ENCODE peak calls at places on chromosomes 7 and 10, in eight cellular contexts. One of them, this sample, is unnamed.

GRCh38 chr7:2605608-2606538 is 25.9 kb upstream of the TTYH3 start:
- DNase-seq in endothelial cell of umbilical vein: no peak
- DNase-seq in gastrocnemius medialis: no peak
- DNase-seq in adrenal gland: no peak
- DNase-seq in HCT116: no peak
- DNase-seq in IMR-90: no peak
- DNase-seq in heart left ventricle: no peak
- DNase-seq in suprapubic skin: no peak
- DNase-seq in this sample: no peak

GRCh38 chr7:76217942-76218566 is 16.4 kb downstream of the SRRM3 start:
- DNase-seq in IMR-90: no peak
- DNase-seq in suprapubic skin: no peak
- DNase-seq in endothelial cell of umbilical vein: no peak
- DNase-seq in heart left ventricle: no peak
- DNase-seq in HCT116: no peak
- DNase-seq in adrenal gland: no peak
- DNase-seq in gastrocnemius medialis: no peak
- DNase-seq in this sample: no peak

GRCh38 chr7:132392713-132393112 is 183.6 kb downstream of the PLXNA4 start:
- DNase-seq in HCT116: no peak
- DNase-seq in heart left ventricle: no peak
- DNase-seq in endothelial cell of umbilical vein: no peak
- DNase-seq in IMR-90: no peak
- DNase-seq in suprapubic skin: no peak
- DNase-seq in adrenal gland: no peak
- DNase-seq in gastrocnemius medialis: no peak
- DNase-seq in this sample: no peak

GRCh38 chr10:92747600-92747999 is 57.8 kb downstream of the HHEX start:
- DNase-seq in endothelial cell of umbilical vein: no peak
- DNase-seq in heart left ventricle: no peak
- DNase-seq in suprapubic skin: no peak
- DNase-seq in HCT116: no peak
- DNase-seq in adrenal gland: no peak
- DNase-seq in IMR-90: no peak
- DNase-seq in gastrocnemius medialis: no peak
- DNase-seq in this sample: no peak

GRCh38 chr7:120955577-120956149 is 5.1 kb downstream of the ING3 start:
- DNase-seq in endothelial cell of umbilical vein: no peak
- DNase-seq in IMR-90: peak
- DNase-seq in gastrocnemius medialis: no peak
- DNase-seq in adrenal gland: no peak
- DNase-seq in HCT116: no peak
- DNase-seq in suprapubic skin: no peak
- DNase-seq in heart left ventricle: no peak
- DNase-seq in this sample: no peak

GRCh38 chr7:73812996-73813395 is 17.8 kb upstream of the CLDN4 start:
- DNase-seq in gastrocnemius medialis: no peak
- DNase-seq in endothelial cell of umbilical vein: no peak
- DNase-seq in adrenal gland: no peak
- DNase-seq in heart left ventricle: no peak
- DNase-seq in suprapubic skin: no peak
- DNase-seq in IMR-90: peak
- DNase-seq in HCT116: no peak
- DNase-seq in this sample: no peak

GRCh38 chr7:45917658-45918057 is 3.4 kb downstream of the IGFBP3 start:
- DNase-seq in IMR-90: peak
- DNase-seq in endothelial cell of umbilical vein: peak
- DNase-seq in gastrocnemius medialis: peak
- DNase-seq in suprapubic skin: peak
- DNase-seq in heart left ventricle: peak
- DNase-seq in HCT116: no peak
- DNase-seq in adrenal gland: peak
- DNase-seq in this sample: peak

GRCh38 chr10:100019824-100020160 is 10.0 kb upstream of the DNMBP start:
- DNase-seq in suprapubic skin: no peak
- DNase-seq in gastrocnemius medialis: no peak
- DNase-seq in heart left ventricle: no peak
- DNase-seq in IMR-90: no peak
- DNase-seq in endothelial cell of umbilical vein: no peak
- DNase-seq in adrenal gland: no peak
- DNase-seq in HCT116: no peak
- DNase-seq in this sample: no peak

GRCh38 chr7:112173214-112173905 is 32.8 kb downstream of the DOCK4 start:
- DNase-seq in IMR-90: no peak
- DNase-seq in HCT116: no peak
- DNase-seq in endothelial cell of umbilical vein: peak
- DNase-seq in heart left ventricle: no peak
- DNase-seq in gastrocnemius medialis: no peak
- DNase-seq in suprapubic skin: no peak
- DNase-seq in adrenal gland: no peak
- DNase-seq in this sample: no peak

GRCh38 chr7:11235491-11235890 is 261.8 kb downstream of the PHF14 start:
- DNase-seq in endothelial cell of umbilical vein: no peak
- DNase-seq in HCT116: no peak
- DNase-seq in adrenal gland: no peak
- DNase-seq in IMR-90: no peak
- DNase-seq in suprapubic skin: no peak
- DNase-seq in heart left ventricle: no peak
- DNase-seq in gastrocnemius medialis: no peak
- DNase-seq in this sample: no peak

GRCh38 chr10:12068467-12069269 is at the start of gene DHTKD1:
- DNase-seq in endothelial cell of umbilical vein: peak
- DNase-seq in gastrocnemius medialis: peak
- DNase-seq in heart left ventricle: peak
- DNase-seq in HCT116: peak
- DNase-seq in suprapubic skin: peak
- DNase-seq in IMR-90: peak
- DNase-seq in adrenal gland: peak
- DNase-seq in this sample: peak

GRCh38 chr10:36437367-36437766 is 688.0 kb upstream of the ANKRD30A start:
- DNase-seq in endothelial cell of umbilical vein: peak
- DNase-seq in IMR-90: no peak
- DNase-seq in gastrocnemius medialis: no peak
- DNase-seq in heart left ventricle: no peak
- DNase-seq in adrenal gland: no peak
- DNase-seq in HCT116: no peak
- DNase-seq in suprapubic skin: no peak
- DNase-seq in this sample: no peak

GRCh38 chr10:1516492-1517224 is 220.7 kb downstream of the ADARB2 start:
- DNase-seq in gastrocnemius medialis: no peak
- DNase-seq in adrenal gland: no peak
- DNase-seq in suprapubic skin: no peak
- DNase-seq in endothelial cell of umbilical vein: no peak
- DNase-seq in IMR-90: no peak
- DNase-seq in heart left ventricle: no peak
- DNase-seq in HCT116: no peak
- DNase-seq in this sample: no peak

GRCh38 chr10:12605580-12606405 is 256.4 kb downstream of the CAMK1D start:
- DNase-seq in heart left ventricle: peak
- DNase-seq in IMR-90: peak
- DNase-seq in HCT116: no peak
- DNase-seq in endothelial cell of umbilical vein: no peak
- DNase-seq in suprapubic skin: peak
- DNase-seq in gastrocnemius medialis: peak
- DNase-seq in adrenal gland: peak
- DNase-seq in this sample: peak

GRCh38 chr10:29083096-29083495 is 205.8 kb upstream of the LYZL1 start:
- DNase-seq in IMR-90: no peak
- DNase-seq in HCT116: no peak
- DNase-seq in gastrocnemius medialis: no peak
- DNase-seq in adrenal gland: no peak
- DNase-seq in suprapubic skin: no peak
- DNase-seq in heart left ventricle: no peak
- DNase-seq in endothelial cell of umbilical vein: no peak
- DNase-seq in this sample: no peak

GRCh38 chr10:43419997-43420368 is 11.0 kb upstream of the HNRNPF start:
- DNase-seq in endothelial cell of umbilical vein: no peak
- DNase-seq in suprapubic skin: no peak
- DNase-seq in IMR-90: no peak
- DNase-seq in heart left ventricle: no peak
- DNase-seq in HCT116: no peak
- DNase-seq in gastrocnemius medialis: no peak
- DNase-seq in adrenal gland: no peak
- DNase-seq in this sample: no peak

GRCh38 chr10:43415544-43415943 is 6.6 kb upstream of the HNRNPF start:
- DNase-seq in endothelial cell of umbilical vein: no peak
- DNase-seq in adrenal gland: no peak
- DNase-seq in IMR-90: no peak
- DNase-seq in heart left ventricle: no peak
- DNase-seq in suprapubic skin: no peak
- DNase-seq in gastrocnemius medialis: no peak
- DNase-seq in HCT116: no peak
- DNase-seq in this sample: no peak

GRCh38 chr10:43421201-43421507 is 12.2 kb upstream of the HNRNPF start:
- DNase-seq in endothelial cell of umbilical vein: no peak
- DNase-seq in IMR-90: no peak
- DNase-seq in suprapubic skin: no peak
- DNase-seq in heart left ventricle: no peak
- DNase-seq in adrenal gland: no peak
- DNase-seq in gastrocnemius medialis: no peak
- DNase-seq in HCT116: no peak
- DNase-seq in this sample: no peak

GRCh38 chr10:43420369-43421200 is 11.6 kb upstream of the HNRNPF start:
- DNase-seq in IMR-90: peak
- DNase-seq in heart left ventricle: peak
- DNase-seq in suprapubic skin: peak
- DNase-seq in endothelial cell of umbilical vein: peak
- DNase-seq in HCT116: no peak
- DNase-seq in gastrocnemius medialis: peak
- DNase-seq in adrenal gland: peak
- DNase-seq in this sample: peak

DNA sequence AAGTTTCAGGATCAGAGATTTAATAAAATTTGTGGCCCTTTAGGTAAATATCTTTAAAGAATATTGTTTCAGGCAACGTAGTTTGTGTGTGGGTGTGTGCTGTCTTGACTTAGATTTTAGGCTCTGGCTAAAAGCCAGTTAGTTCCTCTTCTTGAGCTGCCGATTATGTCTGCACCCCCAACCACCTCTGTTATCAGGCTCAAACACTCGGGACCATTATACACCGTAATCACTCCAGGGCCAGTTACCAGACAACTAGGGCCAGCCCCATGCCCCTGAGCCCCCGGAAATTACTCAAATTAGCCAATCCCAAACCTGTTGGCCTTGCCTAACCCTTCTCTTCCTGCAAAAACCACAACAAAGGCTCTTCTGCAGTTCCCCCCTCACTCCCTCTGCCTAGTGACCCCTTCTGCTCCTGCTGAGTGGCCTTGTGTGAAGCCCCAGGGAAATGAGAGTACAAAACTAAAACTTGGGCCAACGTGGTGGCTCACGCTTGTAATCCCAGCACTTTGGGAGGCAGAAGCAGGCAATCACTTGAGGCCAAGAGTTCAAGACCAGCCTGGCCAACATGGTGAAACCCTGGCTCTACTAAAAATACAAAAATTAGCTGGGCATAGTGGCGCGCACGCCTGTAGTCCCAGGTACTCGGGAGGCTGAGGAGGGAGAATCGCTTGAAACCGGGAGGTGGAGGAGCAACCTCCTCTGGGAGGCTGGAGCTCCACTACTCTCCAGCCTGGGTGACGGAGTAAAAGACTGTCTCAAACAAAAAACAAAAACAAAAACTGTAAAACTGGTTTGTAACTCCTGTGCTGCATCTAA is 9.2 kb upstream of the HNRNPF start:
- DNase-seq in endothelial cell of umbilical vein: peak
- DNase-seq in IMR-90: no peak
- DNase-seq in adrenal gland: no peak
- DNase-seq in HCT116: no peak
- DNase-seq in suprapubic skin: no peak
- DNase-seq in heart left ventricle: no peak
- DNase-seq in gastrocnemius medialis: no peak
- DNase-seq in this sample: no peak
- TF ChIP-seq POLR2A in endothelial cell of umbilical vein: no peak
- TF ChIP-seq POLR2A in IMR-90: no peak
- TF ChIP-seq POLR2A in adrenal gland: no peak
- TF ChIP-seq POLR2A in HCT116: no peak
- TF ChIP-seq POLR2A in suprapubic skin: no peak
- TF ChIP-seq POLR2A in heart left ventricle: no peak
- TF ChIP-seq POLR2A in gastrocnemius medialis: no peak
- TF ChIP-seq POLR2A in this sample: no peak

DNA sequence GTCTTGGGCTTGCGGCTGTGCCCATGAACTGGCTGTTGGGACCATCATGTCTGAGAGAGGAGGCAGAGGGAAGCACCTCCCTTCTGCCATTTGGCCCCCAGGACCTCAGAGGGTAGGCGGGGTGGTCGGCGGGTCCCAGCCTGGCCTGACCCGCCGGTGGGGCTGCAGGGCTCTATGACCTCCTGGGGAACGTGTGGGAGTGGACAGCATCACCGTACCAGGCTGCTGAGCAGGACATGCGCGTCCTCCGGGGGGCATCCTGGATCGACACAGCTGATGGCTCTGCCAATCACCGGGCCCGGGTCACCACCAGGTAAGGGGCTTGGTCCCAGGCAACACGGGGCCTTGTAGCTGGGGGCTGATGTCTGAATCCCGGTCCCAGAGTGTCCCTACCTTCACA is 14.1 kb downstream of the SUMF2 start:
- DNase-seq in HCT116: no peak
- DNase-seq in suprapubic skin: peak
- DNase-seq in heart left ventricle: no peak
- DNase-seq in IMR-90: no peak
- DNase-seq in gastrocnemius medialis: peak
- DNase-seq in adrenal gland: no peak
- DNase-seq in endothelial cell of umbilical vein: no peak
- DNase-seq in this sample: no peak
- TF ChIP-seq POLR2A in HCT116: no peak
- TF ChIP-seq POLR2A in suprapubic skin: no peak
- TF ChIP-seq POLR2A in heart left ventricle: no peak
- TF ChIP-seq POLR2A in IMR-90: no peak
- TF ChIP-seq POLR2A in gastrocnemius medialis: no peak
- TF ChIP-seq POLR2A in adrenal gland: no peak
- TF ChIP-seq POLR2A in endothelial cell of umbilical vein: no peak
- TF ChIP-seq POLR2A in this sample: no peak

GRCh38 chr10:110142965-110143364 is 64.4 kb upstream of the MXI1 start:
- DNase-seq in suprapubic skin: no peak
- DNase-seq in endothelial cell of umbilical vein: no peak
- DNase-seq in adrenal gland: no peak
- DNase-seq in IMR-90: no peak
- DNase-seq in gastrocnemius medialis: no peak
- DNase-seq in HCT116: no peak
- DNase-seq in heart left ventricle: no peak
- DNase-seq in this sample: no peak
- TF ChIP-seq POLR2A in suprapubic skin: no peak
- TF ChIP-seq POLR2A in endothelial cell of umbilical vein: no peak
- TF ChIP-seq POLR2A in adrenal gland: no peak
- TF ChIP-seq POLR2A in IMR-90: no peak
- TF ChIP-seq POLR2A in gastrocnemius medialis: no peak
- TF ChIP-seq POLR2A in HCT116: no peak
- TF ChIP-seq POLR2A in heart left ventricle: no peak
- TF ChIP-seq POLR2A in this sample: no peak

DNA sequence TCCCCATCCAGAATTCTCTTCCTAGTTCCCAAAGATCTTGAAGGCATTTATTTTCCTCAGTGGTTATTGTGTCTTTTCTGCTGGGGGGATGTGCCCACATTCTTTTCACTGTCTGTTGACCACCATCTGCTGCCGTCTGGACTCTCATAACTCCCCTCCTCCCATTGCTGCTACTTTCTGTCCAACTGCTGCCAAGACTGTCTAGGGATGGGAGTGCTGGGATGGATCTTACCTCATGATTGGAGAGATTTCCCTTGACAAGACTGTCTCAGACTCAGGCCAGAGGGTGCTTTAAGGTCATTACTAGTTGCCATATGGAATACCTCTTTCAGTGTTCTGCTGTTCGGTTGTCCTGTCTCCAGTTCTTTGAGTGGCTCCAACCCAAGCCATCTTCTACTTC is 141.6 kb downstream of the C1GALT1 start:
- DNase-seq in adrenal gland: no peak
- DNase-seq in endothelial cell of umbilical vein: no peak
- DNase-seq in suprapubic skin: no peak
- DNase-seq in heart left ventricle: no peak
- DNase-seq in IMR-90: no peak
- DNase-seq in HCT116: no peak
- DNase-seq in gastrocnemius medialis: no peak
- DNase-seq in this sample: no peak
- TF ChIP-seq POLR2A in adrenal gland: no peak
- TF ChIP-seq POLR2A in endothelial cell of umbilical vein: no peak
- TF ChIP-seq POLR2A in suprapubic skin: no peak
- TF ChIP-seq POLR2A in heart left ventricle: no peak
- TF ChIP-seq POLR2A in IMR-90: no peak
- TF ChIP-seq POLR2A in HCT116: no peak
- TF ChIP-seq POLR2A in gastrocnemius medialis: no peak
- TF ChIP-seq POLR2A in this sample: no peak